ENCODE peak calls at places on chromosomes 7 and 10, in six cellular contexts. One of them, this sample, is unnamed.

GRCh38 chr7:100489121-100489520 is 5.4 kb downstream of the NYAP1 start:
- DNase-seq in psoas muscle: no peak
- DNase-seq in T-helper 2 cell: no peak
- DNase-seq in transverse colon: no peak
- DNase-seq in NCI-H1092 treated with DMSO at 0.1 percent for 48 hours: no peak
- DNase-seq in coronary artery: no peak
- DNase-seq in this sample: no peak

GRCh38 chr10:99595770-99596465 is 24.3 kb downstream of the SLC25A28 start:
- DNase-seq in psoas muscle: peak
- DNase-seq in T-helper 2 cell: no peak
- DNase-seq in transverse colon: peak
- DNase-seq in NCI-H1092 treated with DMSO at 0.1 percent for 48 hours: no peak
- DNase-seq in coronary artery: peak
- DNase-seq in this sample: no peak

GRCh38 chr10:91603931-91604331 is 28.9 kb downstream of the PPP1R3C start:
- DNase-seq in psoas muscle: no peak
- DNase-seq in T-helper 2 cell: no peak
- DNase-seq in transverse colon: no peak
- DNase-seq in NCI-H1092 treated with DMSO at 0.1 percent for 48 hours: no peak
- DNase-seq in coronary artery: no peak
- DNase-seq in this sample: no peak

GRCh38 chr7:50502001-50502684 is 52.0 kb upstream of the FIGNL1 start:
- DNase-seq in psoas muscle: peak
- DNase-seq in T-helper 2 cell: no peak
- DNase-seq in transverse colon: peak
- DNase-seq in NCI-H1092 treated with DMSO at 0.1 percent for 48 hours: no peak
- DNase-seq in coronary artery: peak
- DNase-seq in this sample: peak

GRCh38 chr10:69577268-69578232 is 4.3 kb upstream of the NEUROG3 start:
- DNase-seq in psoas muscle: no peak
- DNase-seq in T-helper 2 cell: no peak
- DNase-seq in transverse colon: no peak
- DNase-seq in NCI-H1092 treated with DMSO at 0.1 percent for 48 hours: no peak
- DNase-seq in coronary artery: no peak
- DNase-seq in this sample: no peak

GRCh38 chr7:82183633-82184032 is 259.9 kb downstream of the CACNA2D1 start:
- DNase-seq in psoas muscle: no peak
- DNase-seq in T-helper 2 cell: no peak
- DNase-seq in transverse colon: no peak
- DNase-seq in NCI-H1092 treated with DMSO at 0.1 percent for 48 hours: no peak
- DNase-seq in coronary artery: no peak
- DNase-seq in this sample: no peak

GRCh38 chr10:86348321-86349210 is 18.0 kb downstream of the GRID1 start:
- DNase-seq in psoas muscle: no peak
- DNase-seq in T-helper 2 cell: no peak
- DNase-seq in transverse colon: no peak
- DNase-seq in NCI-H1092 treated with DMSO at 0.1 percent for 48 hours: no peak
- DNase-seq in coronary artery: no peak
- DNase-seq in this sample: no peak

GRCh38 chr7:50210706-50211115 is 93.8 kb upstream of the IKZF1 start:
- DNase-seq in psoas muscle: no peak
- DNase-seq in T-helper 2 cell: no peak
- DNase-seq in transverse colon: no peak
- DNase-seq in NCI-H1092 treated with DMSO at 0.1 percent for 48 hours: no peak
- DNase-seq in coronary artery: no peak
- DNase-seq in this sample: no peak

GRCh38 chr7:150986099-150986512 is 4.7 kb upstream of the NOS3 start:
- DNase-seq in psoas muscle: peak
- DNase-seq in T-helper 2 cell: peak
- DNase-seq in transverse colon: peak
- DNase-seq in NCI-H1092 treated with DMSO at 0.1 percent for 48 hours: peak
- DNase-seq in coronary artery: no peak
- DNase-seq in this sample: no peak

GRCh38 chr10:78508955-78509354 is 475.3 kb downstream of the RPS24 start:
- DNase-seq in psoas muscle: no peak
- DNase-seq in T-helper 2 cell: no peak
- DNase-seq in transverse colon: no peak
- DNase-seq in NCI-H1092 treated with DMSO at 0.1 percent for 48 hours: no peak
- DNase-seq in coronary artery: no peak
- DNase-seq in this sample: no peak

GRCh38 chr7:155489158-155489840 is 31.4 kb downstream of the EN2 start:
- DNase-seq in psoas muscle: no peak
- DNase-seq in T-helper 2 cell: no peak
- DNase-seq in transverse colon: no peak
- DNase-seq in NCI-H1092 treated with DMSO at 0.1 percent for 48 hours: no peak
- DNase-seq in coronary artery: no peak
- DNase-seq in this sample: no peak

GRCh38 chr7:55075464-55075971 is 56.7 kb downstream of the EGFR start:
- DNase-seq in psoas muscle: peak
- DNase-seq in T-helper 2 cell: no peak
- DNase-seq in transverse colon: peak
- DNase-seq in NCI-H1092 treated with DMSO at 0.1 percent for 48 hours: no peak
- DNase-seq in coronary artery: no peak
- DNase-seq in this sample: no peak

GRCh38 chr7:16098585-16099179 is 322.7 kb downstream of the CRPPA start:
- DNase-seq in psoas muscle: no peak
- DNase-seq in T-helper 2 cell: no peak
- DNase-seq in transverse colon: no peak
- DNase-seq in NCI-H1092 treated with DMSO at 0.1 percent for 48 hours: no peak
- DNase-seq in coronary artery: no peak
- DNase-seq in this sample: no peak

GRCh38 chr7:13981070-13981469 is 8.4 kb downstream of the ETV1 start:
- DNase-seq in psoas muscle: no peak
- DNase-seq in T-helper 2 cell: no peak
- DNase-seq in transverse colon: peak
- DNase-seq in NCI-H1092 treated with DMSO at 0.1 percent for 48 hours: no peak
- DNase-seq in coronary artery: no peak
- DNase-seq in this sample: peak

GRCh38 chr10:119140603-119141245 is 24.8 kb downstream of the SFXN4 start:
- DNase-seq in psoas muscle: no peak
- DNase-seq in T-helper 2 cell: no peak
- DNase-seq in transverse colon: no peak
- DNase-seq in NCI-H1092 treated with DMSO at 0.1 percent for 48 hours: no peak
- DNase-seq in coronary artery: no peak
- DNase-seq in this sample: no peak

GRCh38 chr10:123837771-123838170 is 53.8 kb downstream of the CPXM2 start:
- DNase-seq in psoas muscle: no peak
- DNase-seq in T-helper 2 cell: no peak
- DNase-seq in transverse colon: no peak
- DNase-seq in NCI-H1092 treated with DMSO at 0.1 percent for 48 hours: no peak
- DNase-seq in coronary artery: no peak
- DNase-seq in this sample: no peak

GRCh38 chr7:132275384-132275783 is 300.9 kb downstream of the PLXNA4 start:
- DNase-seq in psoas muscle: no peak
- DNase-seq in T-helper 2 cell: no peak
- DNase-seq in transverse colon: no peak
- DNase-seq in NCI-H1092 treated with DMSO at 0.1 percent for 48 hours: peak
- DNase-seq in coronary artery: no peak
- DNase-seq in this sample: no peak

GRCh38 chr7:157044151-157044687 is 33.8 kb upstream of the MNX1 start:
- DNase-seq in psoas muscle: no peak
- DNase-seq in T-helper 2 cell: no peak
- DNase-seq in transverse colon: no peak
- DNase-seq in NCI-H1092 treated with DMSO at 0.1 percent for 48 hours: no peak
- DNase-seq in coronary artery: no peak
- DNase-seq in this sample: no peak

GRCh38 chr7:29017666-29018065 is 59.5 kb upstream of the TRIL start:
- DNase-seq in psoas muscle: no peak
- DNase-seq in T-helper 2 cell: no peak
- DNase-seq in transverse colon: no peak
- DNase-seq in NCI-H1092 treated with DMSO at 0.1 percent for 48 hours: peak
- DNase-seq in coronary artery: no peak
- DNase-seq in this sample: no peak

This sample was measured in BJ.